ENCODE peak calls at places on chromosomes 5 and 9, in seven cellular contexts. Z is stomach, J is epithelial cell of esophagus, D is mammary epithelial cell, V is GM12865, N is heart right ventricle, L is PC-3. O is an unnamed sample.

GRCh38 chr5:133930061-133930823 is 38.2 kb downstream of the C5orf15 start:
- DNase-seq in V (peak), N (no peak), L (no peak), Z (no peak), J (no peak), D (no peak), O (peak)

GRCh38 chr9:22208846-22209585 is 199.9 kb upstream of the CDKN2B start:
- DNase-seq in D (peak), V (no peak), N (no peak), L (peak), J (peak), Z (no peak), O (no peak)

GRCh38 chr5:98031926-98032325 is 741.5 kb upstream of the RGMB start:
- DNase-seq in N (no peak), D (no peak), J (peak), Z (no peak), V (no peak), L (peak), O (no peak)

GRCh38 chr5:12460493-12461261 is 556.4 kb upstream of the CTNND2 start:
- DNase-seq in V (no peak), L (peak), J (peak), Z (no peak), D (peak), N (no peak), O (no peak)

GRCh38 chr5:95035891-95036675 is 248.8 kb downstream of the MCTP1 start:
- DNase-seq in Z (no peak), J (no peak), D (no peak), V (no peak), N (no peak), L (no peak), O (no peak)

GRCh38 chr9:138010274-138010800 is 132.8 kb downstream of the CACNA1B start:
- DNase-seq in D (no peak), Z (peak), N (peak), V (no peak), L (no peak), J (no peak), O (no peak)

GRCh38 chr5:80960531-80961375 is 590 bp downstream of the RASGRF2 start:
- DNase-seq in L (no peak), V (no peak), J (peak), N (peak), D (peak), Z (no peak), O (peak)

GRCh38 chr5:25963251-25964008 is 1075.0 kb downstream of the CDH9 start:
- DNase-seq in D (no peak), V (no peak), J (no peak), N (no peak), L (no peak), Z (no peak), O (no peak)

GRCh38 chr5:56725709-56726108 is 89.6 kb upstream of the MAP3K1 start:
- DNase-seq in V (no peak), Z (no peak), L (no peak), N (no peak), D (no peak), J (no peak), O (no peak)

GRCh38 chr5:113367586-113367985 is 67.2 kb downstream of the TSSK1B start:
- DNase-seq in V (no peak), L (no peak), D (no peak), Z (no peak), J (no peak), N (no peak), O (no peak)

GRCh38 chr5:15789661-15790060 is 289.7 kb downstream of the FBXL7 start:
- DNase-seq in D (no peak), J (no peak), V (no peak), L (no peak), Z (no peak), N (no peak), O (no peak)

GRCh38 chr5:159874308-159874707 is 42.0 kb upstream of the ADRA1B start:
- DNase-seq in L (peak), J (peak), N (no peak), D (peak), V (no peak), Z (no peak), O (no peak)

GRCh38 chr5:167759411-167759821 is 532.0 kb upstream of the WWC1 start:
- DNase-seq in J (peak), L (peak), D (peak), N (no peak), V (no peak), Z (no peak), O (no peak)

GRCh38 chr5:157026789-157027424 is 32.0 kb downstream of the HAVCR1 start:
- DNase-seq in D (peak), V (peak), Z (no peak), N (no peak), J (peak), L (peak), O (no peak)

GRCh38 chr9:87080512-87081225 is 133.4 kb upstream of the GAS1 start:
- DNase-seq in Z (no peak), D (no peak), N (no peak), V (no peak), L (peak), J (peak), O (no peak)

GRCh38 chr5:175479125-175479881 is 943 bp downstream of the SFXN1 start:
- DNase-seq in Z (no peak), J (no peak), L (no peak), N (no peak), D (no peak), V (peak), O (no peak)

GRCh38 chr9:113479150-113479761 is 15.7 kb downstream of the RGS3 start:
- DNase-seq in N (no peak), D (no peak), J (no peak), Z (peak), V (no peak), L (no peak), O (peak)

GRCh38 chr5:73592546-73592945 is 27.0 kb downstream of the UTP15 start:
- DNase-seq in D (no peak), V (no peak), J (peak), L (peak), N (no peak), Z (no peak), O (no peak)

GRCh38 chr9:107283621-107284616 is 840 bp downstream of the RAD23B start:
- DNase-seq in J (peak), N (peak), Z (peak), V (peak), D (peak), L (peak), O (peak)

GRCh38 chr5:1067141-1068121 is 44.4 kb downstream of the SLC12A7 start:
- DNase-seq in V (no peak), L (no peak), D (no peak), N (no peak), Z (no peak), J (no peak), O (no peak)

GRCh38 chr5:157562111-157562581 is 13.4 kb downstream of the ADAM19 start:
- DNase-seq in N (peak), L (no peak), J (no peak), V (no peak), D (no peak), Z (no peak), O (no peak)

GRCh38 chr9:93574091-93574899 is 2.1 kb upstream of the PHF2 start:
- DNase-seq in N (no peak), D (no peak), J (no peak), V (no peak), Z (peak), L (no peak), O (no peak)

GRCh38 chr9:93112116-93112863 is 16.3 kb downstream of the CARD19 start:
- DNase-seq in Z (no peak), L (no peak), V (no peak), J (no peak), D (no peak), N (no peak), O (peak)

GRCh38 chr5:171418982-171419662 is at the start of gene FGF18:
- DNase-seq in N (peak), V (peak), L (peak), Z (peak), J (peak), D (peak), O (peak)

GRCh38 chr5:151183451-151184245 is 26.1 kb upstream of the ANXA6 start:
- DNase-seq in Z (no peak), J (peak), N (no peak), V (no peak), L (peak), D (peak), O (no peak)

GRCh38 chr5:74044936-74045335 is 418.9 kb downstream of the ARHGEF28 start:
- DNase-seq in L (no peak), Z (no peak), V (no peak), J (no peak), N (no peak), D (no peak), O (no peak)

GRCh38 chr5:83724915-83725314 is 4.3 kb upstream of the HAPLN1 start:
- DNase-seq in D (no peak), L (no peak), N (no peak), Z (no peak), V (no peak), J (no peak), O (no peak)

GRCh38 chr5:102243213-102243612 is 52.9 kb downstream of the SLCO4C1 start:
- DNase-seq in Z (no peak), J (no peak), N (no peak), L (no peak), V (no peak), D (no peak), O (no peak)

GRCh38 chr5:173832386-173832785 is 55.8 kb upstream of the CPEB4 start:
- DNase-seq in V (peak), Z (no peak), D (no peak), N (no peak), L (no peak), J (no peak), O (no peak)

GRCh38 chr5:849651-850301 is 1.0 kb downstream of the ZDHHC11 start:
- DNase-seq in Z (peak), L (peak), J (no peak), D (no peak), N (peak), V (no peak), O (no peak)

GRCh38 chr9:4700093-4700492 is 20.7 kb downstream of the CDC37L1 start:
- DNase-seq in Z (no peak), L (peak), N (no peak), V (no peak), J (no peak), D (no peak), O (no peak)

GRCh38 chr5:5374034-5374715 is 48.3 kb upstream of the ICE1 start:
- DNase-seq in Z (no peak), L (no peak), V (no peak), J (peak), D (no peak), N (peak), O (no peak)

GRCh38 chr9:131609116-131609830 is 64.0 kb downstream of the PRRT1B start:
- DNase-seq in N (peak), V (no peak), J (peak), Z (peak), D (peak), L (no peak), O (no peak)
- H3K4me3 ChIP-seq in N (peak), V (no peak), J (no peak), Z (no peak), D (no peak), L (no peak), O (no peak)

GRCh38 chr5:115815006-115815692 is 1.3 kb downstream of the CDO1 start:
- DNase-seq in J (no peak), N (no peak), L (no peak), D (no peak), Z (no peak), V (no peak), O (no peak)

GRCh38 chr5:115818821-115819220 is 2.4 kb upstream of the CDO1 start:
- DNase-seq in Z (no peak), D (no peak), J (no peak), N (no peak), L (no peak), V (no peak), O (peak)

GRCh38 chr5:115816226-115817042 is at the start of gene CDO1:
- DNase-seq in Z (no peak), D (peak), J (peak), V (no peak), L (no peak), N (peak), O (peak)

GRCh38 chr5:115813719-115814118 is 2.7 kb downstream of the CDO1 start:
- DNase-seq in D (no peak), Z (no peak), V (no peak), N (no peak), J (no peak), L (no peak), O (no peak)

GRCh38 chr5:115815693-115816225 is 700 bp downstream of the CDO1 start:
- DNase-seq in J (no peak), Z (no peak), N (no peak), D (no peak), V (no peak), L (no peak), O (no peak)
- H3K4me3 ChIP-seq in J (no peak), Z (peak), N (peak), D (peak), V (no peak), L (no peak), O (no peak)

GRCh38 chr5:116652903-116653302 is 78.3 kb upstream of the SEMA6A start:
- DNase-seq in N (no peak), J (peak), L (no peak), Z (no peak), D (peak), V (no peak), O (no peak)
- H3K4me3 ChIP-seq in N (no peak), J (no peak), L (no peak), Z (no peak), D (no peak), V (no peak), O (no peak)

GRCh38 chr5:50969207-50970145 is 303.0 kb downstream of the PARP8 start:
- DNase-seq in V (no peak), J (no peak), Z (no peak), N (no peak), D (no peak), L (no peak), O (no peak)
- H3K4me3 ChIP-seq in V (no peak), J (peak), Z (peak), N (peak), D (no peak), L (no peak), O (no peak)

GRCh38 chr5:141345327-141345726 is 1.7 kb downstream of the PCDHGA3 start:
- DNase-seq in N (no peak), J (no peak), D (no peak), L (no peak), V (no peak), Z (no peak), O (no peak)
- H3K4me3 ChIP-seq in N (peak), J (no peak), D (no peak), L (no peak), V (no peak), Z (no peak), O (no peak)

GRCh38 chr9:128653941-128654340 is 2.7 kb downstream of the DYNC2I2 start:
- DNase-seq in L (no peak), D (no peak), J (no peak), V (no peak), Z (no peak), N (no peak), O (no peak)

GRCh38 chr9:128657796-128658195 is 1.1 kb upstream of the DYNC2I2 start:
- DNase-seq in D (no peak), L (no peak), V (no peak), J (no peak), Z (no peak), N (no peak), O (no peak)

GRCh38 chr9:128656416-128657343 is at the start of gene DYNC2I2:
- DNase-seq in Z (peak), D (peak), N (peak), L (peak), J (peak), V (peak), O (peak)

GRCh38 chr9:128654481-128654880 is 2.2 kb downstream of the DYNC2I2 start:
- DNase-seq in V (no peak), D (no peak), Z (no peak), J (no peak), N (no peak), L (no peak), O (no peak)

GRCh38 chr9:128657344-128657704 is 677 bp upstream of the DYNC2I2 start:
- DNase-seq in D (no peak), L (no peak), V (no peak), Z (no peak), J (no peak), N (no peak), O (no peak)
- H3K4me3 ChIP-seq in D (no peak), L (peak), V (peak), Z (no peak), J (peak), N (peak), O (no peak)

GRCh38 chr9:135145312-135145711 is 57.8 kb downstream of the OLFM1 start:
- DNase-seq in Z (no peak), N (no peak), J (no peak), L (no peak), D (no peak), V (no peak), O (no peak)
- H3K4me3 ChIP-seq in Z (no peak), N (no peak), J (no peak), L (no peak), D (no peak), V (no peak), O (no peak)